ENCODE peak calls at places on chromosomes 4 and X, in four cellular contexts. L is stimulated activated CD8-positive, alpha-beta memory T cell treated with anti-CD3 and anti-CD28 coated beads, Interleukin-4, amount 100 ng/mL, for 4 hours; B is ecto neural progenitor cell; Y is stimulated activated naive CD4-positive, alpha-beta T cell. X is an unnamed sample.

GRCh38 chr4:89615056-89615455 is 221.9 kb downstream of the SNCA start:
- DNase-seq in L (no peak), B (no peak), Y (no peak), X (no peak)

GRCh38 chrX:97547873-97548578 is 664.3 kb downstream of the RPA4 start:
- DNase-seq in L (no peak), B (no peak), Y (no peak), X (no peak)

GRCh38 chr4:8871417-8872401 is at the start of gene HMX1:
- DNase-seq in B (peak), Y (no peak), L (no peak), X (peak)

GRCh38 chrX:9940397-9940796 is 26.8 kb upstream of the CLDN34 start:
- DNase-seq in B (no peak), L (no peak), Y (no peak), X (no peak)

GRCh38 chrX:119303137-119303536 is 67.1 kb downstream of the PGRMC1 start:
- DNase-seq in Y (no peak), B (no peak), L (no peak), X (no peak)

GRCh38 chr4:114041117-114041475 is 61.6 kb upstream of the ARSJ start:
- DNase-seq in L (no peak), B (no peak), Y (no peak), X (no peak)

GRCh38 chrX:87425618-87426017 is 92.0 kb upstream of the KLHL4 start:
- DNase-seq in Y (no peak), B (no peak), L (no peak), X (no peak)

GRCh38 chr4:37837446-37837845 is 11.0 kb downstream of the PGM2 start:
- DNase-seq in Y (no peak), B (no peak), L (no peak), X (no peak)

GRCh38 chr4:1072830-1073446 is 40.4 kb downstream of the RNF212 start:
- DNase-seq in L (peak), B (peak), Y (peak), X (no peak)

X was measured in retina.